ENCODE peak calls at places on chromosomes 11 and 22, in eight cellular contexts. T is omental fat pad, L is psoas muscle, J is HFFc6, E is breast epithelium, R is neural crest cell, H is lower lobe of right lung, M is AG09319. W is an unnamed sample.

GRCh38 chr11:76186776-76187279 is 19.5 kb downstream of the WNT11 start:
- DNase-seq in L (peak; percentile 42), E (no peak), H (no peak), M (no peak), R (no peak), J (no peak), T (no peak), W (no peak)

GRCh38 chr11:33060271-33060670 is 20.9 kb downstream of the TCP11L1 start:
- DNase-seq in H (no peak), M (no peak), T (no peak), J (no peak), L (no peak), R (no peak), E (no peak), W (no peak)

GRCh38 chr22:32354360-32355351 is 3.0 kb upstream of the RFPL3 start:
- DNase-seq in H (no peak), R (no peak), J (peak; percentile 58), L (no peak), M (no peak), T (no peak), E (no peak), W (no peak)

GRCh38 chr22:42202669-42203068 is 67.8 kb downstream of the TCF20 start:
- DNase-seq in M (no peak), R (no peak), E (no peak), H (no peak), T (no peak), J (no peak), L (no peak), W (no peak)

GRCh38 chr11:87284306-87284705 is 246.6 kb downstream of the TMEM135 start:
- DNase-seq in L (no peak), M (no peak), H (no peak), R (no peak), E (no peak), T (no peak), J (no peak), W (no peak)

GRCh38 chr11:26584818-26585217 is 12.8 kb upstream of the MUC15 start:
- DNase-seq in T (no peak), E (no peak), L (no peak), J (no peak), H (no peak), M (no peak), R (no peak), W (no peak)

GRCh38 chr11:36129955-36130354 is 159.3 kb downstream of the COMMD9 start:
- DNase-seq in M (no peak), J (no peak), L (no peak), H (no peak), R (no peak), T (no peak), E (no peak), W (no peak)

GRCh38 chr11:62497132-62497915 is 49.3 kb downstream of the AHNAK start:
- DNase-seq in E (no peak), J (peak; percentile 75), R (no peak), M (no peak), H (no peak), T (no peak), L (no peak), W (peak; percentile 37)

GRCh38 chr11:34721646-34722045 is 100.8 kb downstream of the EHF start:
- DNase-seq in R (no peak), L (no peak), H (no peak), T (no peak), E (no peak), J (no peak), M (no peak), W (no peak)

GRCh38 chr11:6646040-6646439 is 9.6 kb downstream of the DCHS1 start:
- DNase-seq in L (peak; percentile 83), R (no peak), T (no peak), H (peak; percentile 58), M (peak; percentile 37), E (no peak), J (peak; percentile 65), W (no peak)

GRCh38 chr11:112834277-112834755 is 126.9 kb upstream of the NCAM1 start:
- DNase-seq in H (no peak), M (no peak), L (peak; percentile 61), J (no peak), T (no peak), E (peak; percentile 51), R (no peak), W (no peak)

GRCh38 chr11:68120212-68121066 is 749 bp downstream of the CHKA start:
- DNase-seq in L (peak; percentile 66), T (no peak), E (no peak), M (no peak), H (peak; percentile 82), J (no peak), R (peak; percentile 41), W (peak; percentile 57)

GRCh38 chr11:103525069-103525468 is 415.8 kb downstream of the DYNC2H1 start:
- DNase-seq in T (no peak), E (no peak), L (no peak), R (no peak), H (no peak), J (peak; percentile 35), M (no peak), W (no peak)

GRCh38 chr11:28447226-28447625 is 339.0 kb downstream of the METTL15 start:
- DNase-seq in E (no peak), H (no peak), T (no peak), L (no peak), J (peak; percentile 72), M (no peak), R (no peak), W (no peak)

GRCh38 chr11:128271401-128271800 is 316.0 kb downstream of the ETS1 start:
- DNase-seq in E (no peak), M (no peak), R (no peak), L (no peak), H (no peak), J (no peak), T (no peak), W (no peak)

GRCh38 chr22:19105867-19106802 is 16.1 kb downstream of the DGCR2 start:
- DNase-seq in R (no peak), J (no peak), E (no peak), L (no peak), T (no peak), M (no peak), H (no peak), W (no peak)

DNA sequence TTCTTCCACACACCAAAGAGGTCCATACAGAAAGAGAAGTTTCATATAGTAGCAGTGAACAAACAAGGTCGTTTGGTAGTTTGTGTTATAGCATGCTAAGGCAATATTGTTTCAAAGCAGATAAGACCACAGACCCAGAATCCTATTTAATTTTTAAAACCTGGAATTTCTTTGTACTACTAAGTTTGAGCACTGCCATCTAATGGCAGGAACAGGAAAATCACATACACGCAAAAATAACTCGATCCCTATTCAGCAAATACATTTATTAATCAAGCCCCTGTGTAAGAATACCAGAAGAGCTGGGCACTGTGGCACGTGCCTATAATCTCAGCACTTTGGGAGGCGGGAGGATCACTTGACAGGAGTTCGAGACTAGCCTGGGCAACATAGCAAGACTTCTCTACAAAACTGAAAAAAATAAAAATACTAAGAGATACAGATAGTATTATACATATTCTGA is 2.9 kb upstream of the BTBD10 start:
- DNase-seq in L (no peak), J (peak; percentile 40), R (no peak), E (no peak), H (no peak), T (no peak), M (no peak), W (peak; percentile 35)
- TF ChIP-seq CTCF in L (peak; percentile 62), J (peak; percentile 78), R (peak; percentile 70), E (peak; percentile 35), H (peak; percentile 58), T (no peak), M (peak; percentile 63), W (peak; percentile 48)

GRCh38 chr11:15216678-15217077 is 102.0 kb downstream of the INSC start:
- DNase-seq in M (no peak), R (no peak), H (no peak), T (no peak), L (no peak), E (no peak), J (no peak), W (peak; percentile 29)
- TF ChIP-seq CTCF in M (peak; percentile 36), R (peak; percentile 53), H (no peak), T (no peak), L (no peak), E (no peak), J (peak; percentile 78), W (peak; percentile 21)

GRCh38 chr11:77512092-77512491 is 38.2 kb upstream of the PAK1 start:
- DNase-seq in R (no peak), M (no peak), T (no peak), J (no peak), E (no peak), L (no peak), H (no peak), W (no peak)

GRCh38 chr11:77510095-77510494 is 36.2 kb upstream of the PAK1 start:
- DNase-seq in T (no peak), H (no peak), R (no peak), E (no peak), L (no peak), M (no peak), J (no peak), W (no peak)

GRCh38 chr11:77505956-77506355 is 32.1 kb upstream of the PAK1 start:
- DNase-seq in E (no peak), M (no peak), T (no peak), R (no peak), H (no peak), J (no peak), L (no peak), W (no peak)

GRCh38 chr11:77506857-77507256 is 33.0 kb upstream of the PAK1 start:
- DNase-seq in E (no peak), R (no peak), L (no peak), T (no peak), H (no peak), M (no peak), J (peak; percentile 24), W (no peak)

GRCh38 chr11:77508031-77508430 is 34.1 kb upstream of the PAK1 start:
- DNase-seq in M (no peak), H (no peak), L (no peak), R (no peak), E (no peak), J (no peak), T (no peak), W (no peak)
- TF ChIP-seq CTCF in M (no peak), H (no peak), L (no peak), R (peak; percentile 26), E (no peak), J (peak; percentile 41), T (no peak), W (no peak)

GRCh38 chr11:72617080-72617744 is 57.0 kb downstream of the PDE2A start:
- DNase-seq in H (no peak), E (no peak), J (peak; percentile 4), M (no peak), L (peak; percentile 26), T (no peak), R (no peak), W (no peak)

GRCh38 chr11:72624496-72625201 is 49.6 kb downstream of the PDE2A start:
- DNase-seq in R (no peak), M (no peak), L (peak; percentile 60), E (no peak), H (no peak), J (no peak), T (no peak), W (no peak)

GRCh38 chr11:72618801-72619200 is 55.4 kb downstream of the PDE2A start:
- DNase-seq in M (no peak), J (no peak), T (no peak), L (no peak), H (no peak), R (no peak), E (no peak), W (no peak)

GRCh38 chr11:72623052-72623451 is 51.2 kb downstream of the PDE2A start:
- DNase-seq in R (no peak), T (no peak), L (no peak), J (no peak), H (no peak), E (no peak), M (no peak), W (no peak)

GRCh38 chr11:72621008-72621610 is 53.1 kb downstream of the PDE2A start:
- DNase-seq in H (no peak), R (no peak), T (no peak), J (no peak), L (no peak), E (no peak), M (no peak), W (no peak)
- TF ChIP-seq CTCF in H (no peak), R (no peak), T (no peak), J (no peak), L (no peak), E (no peak), M (no peak), W (no peak)

W was measured in GM10248.